ENCODE peak calls at places on chromosome X, in seven cellular contexts. P is A549; I is CD8-positive, alpha-beta memory T cell; F is GM12878; R is MM.1S; J is iPS DF 6.9; X is tibial artery. N is an unnamed sample.

GRCh38 chrX:136784231-136784630 is 3.5 kb upstream of the ARHGEF6 start:
- DNase-seq in R (no peak), J (no peak), X (no peak), I (no peak), P (no peak), F (no peak), N (no peak)

GRCh38 chrX:40132751-40133150 is 35.0 kb upstream of the BCOR start:
- DNase-seq in J (no peak), R (no peak), F (no peak), I (no peak), P (peak), X (peak), N (no peak)

GRCh38 chrX:100090931-100091330 is 319.1 kb downstream of the PCDH19 start:
- DNase-seq in X (no peak), I (no peak), R (no peak), F (no peak), P (no peak), J (no peak), N (no peak)

GRCh38 chrX:143768976-143769375 is 48.4 kb upstream of the SPANXN2 start:
- DNase-seq in J (no peak), P (no peak), I (no peak), X (no peak), F (no peak), R (no peak), N (no peak)

GRCh38 chrX:130878350-130879341 is 24.4 kb downstream of the ENOX2 start:
- DNase-seq in P (no peak), X (peak), R (no peak), I (no peak), J (no peak), F (no peak), N (no peak)

GRCh38 chrX:122220644-122221373 is 963.3 kb upstream of the GRIA3 start:
- DNase-seq in J (peak), I (no peak), P (no peak), R (no peak), F (no peak), X (no peak), N (no peak)

GRCh38 chrX:49192722-49193328 is 6.7 kb upstream of the PRICKLE3 start:
- DNase-seq in R (peak), F (no peak), I (no peak), X (no peak), P (no peak), J (no peak), N (no peak)

GRCh38 chrX:7690842-7691241 is 152.1 kb upstream of the VCX start:
- DNase-seq in I (no peak), F (no peak), R (no peak), P (no peak), J (no peak), X (no peak), N (no peak)

GRCh38 chrX:81377329-81377728 is 175.4 kb downstream of the SH3BGRL start:
- DNase-seq in P (peak), F (no peak), I (no peak), R (peak), J (no peak), X (no peak), N (no peak)

GRCh38 chrX:46630141-46630540 is 56.6 kb downstream of the CHST7 start:
- DNase-seq in R (no peak), F (no peak), X (no peak), J (no peak), I (no peak), P (no peak), N (no peak)

GRCh38 chrX:15529165-15529564 is 28.6 kb downstream of the BMX start:
- DNase-seq in J (no peak), P (no peak), R (no peak), I (no peak), F (no peak), X (no peak), N (no peak)

GRCh38 chrX:124392794-124393193 is 46.4 kb downstream of the SH2D1A start:
- DNase-seq in F (no peak), I (no peak), R (no peak), J (no peak), X (no peak), P (no peak), N (no peak)

DNA sequence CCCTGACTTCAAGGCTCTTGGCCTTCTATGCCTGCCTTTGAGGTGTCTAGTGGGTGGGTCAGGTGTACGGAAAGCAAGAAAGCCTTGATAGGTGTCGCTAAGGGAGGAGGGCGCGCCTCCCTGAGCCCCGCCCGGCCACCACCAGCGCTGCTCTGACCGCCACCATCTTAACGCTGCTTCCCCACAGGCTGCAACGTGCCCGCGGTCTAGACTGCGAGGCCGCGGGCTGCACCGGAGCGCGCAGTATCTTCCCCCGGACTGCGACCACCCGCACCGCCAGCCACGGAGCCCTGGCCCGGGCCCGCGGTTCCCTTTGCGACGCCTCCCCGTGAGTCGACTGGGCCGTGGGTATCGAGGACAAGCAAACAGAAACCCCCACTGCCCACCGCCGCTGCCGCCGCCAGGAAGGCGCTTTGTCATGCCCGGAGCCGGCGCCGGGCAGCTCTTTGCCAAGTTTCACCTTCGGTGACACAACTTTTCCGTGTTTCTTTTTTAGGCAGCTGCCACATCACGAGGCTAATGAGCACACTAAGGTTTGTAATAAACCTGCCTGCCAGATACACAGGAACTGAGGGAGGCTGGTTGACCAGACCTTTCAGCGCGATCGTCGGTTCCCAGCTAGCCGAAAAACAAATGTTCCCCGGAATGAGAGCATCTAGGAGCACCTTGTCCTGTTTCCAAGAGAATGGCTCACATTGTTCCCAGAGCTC is 335.8 kb upstream of the F9 start:
- DNase-seq in X (no peak), F (no peak), I (no peak), R (peak), J (no peak), P (no peak), N (no peak)
- H3K27ac ChIP-seq in X (no peak), F (no peak), I (no peak), R (peak), J (no peak), P (no peak), N (no peak)

GRCh38 chrX:52995974-52996304 is 37.6 kb upstream of the FAM156A start:
- DNase-seq in J (no peak), P (no peak), X (no peak), R (no peak), F (no peak), I (no peak), N (no peak)
- H3K4me3 ChIP-seq in J (no peak), P (peak), X (peak), R (peak), F (peak), I (peak), N (peak)

GRCh38 chrX:129599499-129599898 is 55.3 kb downstream of the APLN start:
- DNase-seq in J (no peak), R (no peak), X (no peak), I (no peak), P (no peak), F (no peak), N (no peak)
- H3K27ac ChIP-seq in J (no peak), R (no peak), X (no peak), I (no peak), P (no peak), F (no peak), N (no peak)

DNA sequence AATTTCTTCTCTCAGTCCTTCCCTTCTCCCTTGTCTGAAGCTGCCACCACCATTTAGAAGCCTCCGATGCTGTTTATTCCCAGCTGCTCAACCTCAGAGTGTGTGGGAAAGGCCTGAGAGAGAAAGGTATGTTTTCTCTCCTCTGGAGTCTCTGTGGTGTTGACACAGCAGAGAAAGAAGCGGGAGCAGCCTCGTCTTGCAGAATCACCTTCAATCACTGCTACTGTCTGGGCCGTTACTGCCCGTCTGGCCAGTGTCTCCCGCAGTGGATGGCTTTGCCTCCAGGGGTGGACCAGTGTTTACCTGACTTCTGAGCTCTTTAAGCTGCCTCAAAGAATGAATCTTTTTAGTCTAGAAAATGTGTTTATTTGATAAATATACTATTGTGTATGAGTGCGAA is 148.9 kb upstream of the FAM47C start:
- DNase-seq in R (no peak), F (no peak), J (no peak), X (no peak), P (no peak), I (no peak), N (no peak)
- H3K4me3 ChIP-seq in R (no peak), F (no peak), J (no peak), X (no peak), P (no peak), I (no peak), N (no peak)

GRCh38 chrX:31232506-31232905 is 160.7 kb upstream of the FTHL17 start:
- DNase-seq in R (no peak), X (no peak), I (no peak), P (no peak), F (no peak), J (no peak), N (no peak)
- H3K27ac ChIP-seq in R (no peak), X (no peak), I (no peak), P (no peak), F (no peak), J (no peak), N (no peak)

GRCh38 chrX:101799387-101799786 is 132.4 kb downstream of the ZMAT1 start:
- DNase-seq in R (peak), X (peak), F (peak), I (peak), J (peak), P (peak), N (peak)
- H3K4me3 ChIP-seq in R (peak), X (peak), F (no peak), I (no peak), J (no peak), P (peak), N (no peak)

DNA sequence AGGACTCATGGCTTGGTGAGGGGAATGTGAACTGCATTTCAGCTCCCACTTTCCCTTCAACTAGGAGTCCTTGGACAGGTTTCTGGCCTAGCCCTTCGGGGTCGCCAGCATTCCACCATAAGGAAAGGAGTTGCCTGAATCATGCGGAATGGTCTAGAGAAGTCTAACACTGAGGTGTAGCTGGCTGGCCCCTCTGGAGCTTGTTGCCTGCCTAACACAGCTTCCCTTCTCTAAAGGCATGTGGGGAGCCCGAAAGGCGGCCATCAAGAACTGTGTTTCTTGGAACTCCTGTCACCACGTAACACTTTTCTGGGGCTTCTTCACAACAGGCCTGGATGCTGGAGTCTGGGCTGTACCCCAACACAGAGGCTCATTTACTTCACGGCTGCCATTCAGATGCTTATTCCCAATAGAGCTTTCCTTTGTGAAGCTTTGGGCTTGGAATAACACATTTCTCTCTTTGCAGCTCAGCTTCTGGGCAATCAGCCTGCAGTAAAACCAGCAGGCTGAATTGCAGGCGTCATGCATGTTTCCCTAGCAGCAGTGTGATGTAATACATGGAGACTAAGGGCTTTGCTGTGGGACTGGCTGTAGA is 5.3 kb downstream of the GABRQ start:
- DNase-seq in X (no peak), J (no peak), F (no peak), P (no peak), I (no peak), R (no peak), N (no peak)
- H3K27ac ChIP-seq in X (no peak), J (no peak), F (no peak), P (no peak), I (no peak), R (no peak), N (no peak)

GRCh38 chrX:53323196-53323595 is 41.8 kb upstream of the IQSEC2 start:
- DNase-seq in J (no peak), F (no peak), I (no peak), P (no peak), R (no peak), X (no peak), N (no peak)

GRCh38 chrX:53321943-53322497 is 40.6 kb upstream of the IQSEC2 start:
- DNase-seq in J (no peak), I (no peak), X (no peak), R (no peak), P (no peak), F (no peak), N (no peak)

GRCh38 chrX:53319614-53320542 is 38.5 kb upstream of the IQSEC2 start:
- DNase-seq in X (no peak), J (no peak), F (no peak), P (no peak), R (no peak), I (no peak), N (no peak)

GRCh38 chrX:53320543-53321215 is 39.3 kb upstream of the IQSEC2 start:
- DNase-seq in I (peak), P (no peak), F (no peak), R (no peak), J (no peak), X (no peak), N (no peak)

GRCh38 chrX:53321216-53321942 is 40.0 kb upstream of the IQSEC2 start:
- DNase-seq in X (no peak), J (no peak), F (no peak), P (no peak), R (no peak), I (peak), N (no peak)
- H3K4me3 ChIP-seq in X (peak), J (peak), F (no peak), P (peak), R (peak), I (no peak), N (peak)

DNA sequence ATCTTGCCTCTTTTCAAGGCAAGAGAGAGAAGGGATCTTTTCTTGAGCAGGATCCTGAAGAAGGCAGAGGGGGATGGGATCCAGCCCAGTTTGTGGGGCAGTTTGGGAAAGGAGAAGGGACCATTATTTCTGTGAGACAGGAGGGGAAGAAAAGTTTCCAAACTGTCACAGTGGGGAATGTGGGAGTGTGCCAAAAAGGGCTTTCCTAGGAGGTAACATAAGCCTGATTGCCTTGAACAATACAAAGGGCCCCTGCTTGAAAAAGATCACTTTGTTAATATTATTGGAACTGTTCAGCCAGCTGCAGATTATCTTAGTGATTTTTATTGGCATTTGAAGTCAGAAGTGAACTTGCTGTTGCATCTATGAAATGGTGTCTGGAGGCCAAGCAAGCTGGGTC is 55.2 kb downstream of the MTM1 start:
- DNase-seq in P (no peak), X (no peak), J (no peak), R (no peak), I (no peak), F (no peak), N (no peak)
- H3K27ac ChIP-seq in P (no peak), X (no peak), J (no peak), R (no peak), I (no peak), F (no peak), N (no peak)

GRCh38 chrX:65821721-65822496 is 154.5 kb downstream of the MSN start:
- DNase-seq in R (no peak), P (no peak), X (no peak), J (no peak), F (no peak), I (peak), N (peak)
- H3K4me3 ChIP-seq in R (no peak), P (no peak), X (peak), J (peak), F (peak), I (peak), N (peak)